ENCODE peak calls at places on chromosomes 11 and 22, in five cellular contexts. W, Z, O, X and J are unnamed samples.
A peak's percentile ranks its signal among the peaks of the same experiment; 100 is the strongest.

GRCh38 chr11:36746886-36747710 is 149.1 kb upstream of the RAG2 start:
- DNase-seq in X (peak; percentile 86), O (peak; percentile 87), Z (peak; percentile 92), W (peak; percentile 67), J (peak; percentile 88)

GRCh38 chr22:36377022-36377631 is 10.6 kb downstream of the MYH9 start:
- DNase-seq in X (no peak), Z (no peak), O (no peak), W (no peak), J (peak; percentile 65)

GRCh38 chr22:19823191-19823590 is 31.5 kb downstream of the GNB1L start:
- DNase-seq in X (peak; percentile 48), W (no peak), Z (no peak), O (no peak), J (no peak)

GRCh38 chr22:47446331-47446730 is 683.9 kb downstream of the TBC1D22A start:
- DNase-seq in X (no peak), W (no peak), Z (no peak), O (no peak), J (no peak)

GRCh38 chr11:17722000-17722643 is 2.8 kb downstream of the MYOD1 start:
- DNase-seq in W (no peak), X (no peak), O (peak; percentile 35), Z (peak; percentile 56), J (no peak)

GRCh38 chr22:24542641-24543040 is 12.3 kb downstream of the GUCD1 start:
- DNase-seq in Z (no peak), O (no peak), X (no peak), W (no peak), J (no peak)

GRCh38 chr22:36136475-36136874 is 24.1 kb downstream of the APOL3 start:
- DNase-seq in W (no peak), Z (no peak), O (no peak), X (peak; percentile 80), J (no peak)

GRCh38 chr11:102426570-102426969 is 26.0 kb downstream of the TMEM123 start:
- DNase-seq in W (no peak), X (no peak), O (no peak), Z (no peak), J (no peak)

GRCh38 chr22:43293259-43293658 is 49.9 kb downstream of the SCUBE1 start:
- DNase-seq in Z (no peak), X (peak; percentile 90), O (peak; percentile 59), W (no peak), J (no peak)

GRCh38 chr22:43295660-43296059 is 47.5 kb downstream of the SCUBE1 start:
- DNase-seq in O (no peak), X (no peak), Z (no peak), W (no peak), J (no peak)

GRCh38 chr22:43295173-43295572 is 48.0 kb downstream of the SCUBE1 start:
- DNase-seq in Z (no peak), W (no peak), X (no peak), O (no peak), J (no peak)

GRCh38 chr22:43292633-43293025 is 50.5 kb downstream of the SCUBE1 start:
- DNase-seq in Z (no peak), O (no peak), X (no peak), W (no peak), J (no peak)

DNA sequence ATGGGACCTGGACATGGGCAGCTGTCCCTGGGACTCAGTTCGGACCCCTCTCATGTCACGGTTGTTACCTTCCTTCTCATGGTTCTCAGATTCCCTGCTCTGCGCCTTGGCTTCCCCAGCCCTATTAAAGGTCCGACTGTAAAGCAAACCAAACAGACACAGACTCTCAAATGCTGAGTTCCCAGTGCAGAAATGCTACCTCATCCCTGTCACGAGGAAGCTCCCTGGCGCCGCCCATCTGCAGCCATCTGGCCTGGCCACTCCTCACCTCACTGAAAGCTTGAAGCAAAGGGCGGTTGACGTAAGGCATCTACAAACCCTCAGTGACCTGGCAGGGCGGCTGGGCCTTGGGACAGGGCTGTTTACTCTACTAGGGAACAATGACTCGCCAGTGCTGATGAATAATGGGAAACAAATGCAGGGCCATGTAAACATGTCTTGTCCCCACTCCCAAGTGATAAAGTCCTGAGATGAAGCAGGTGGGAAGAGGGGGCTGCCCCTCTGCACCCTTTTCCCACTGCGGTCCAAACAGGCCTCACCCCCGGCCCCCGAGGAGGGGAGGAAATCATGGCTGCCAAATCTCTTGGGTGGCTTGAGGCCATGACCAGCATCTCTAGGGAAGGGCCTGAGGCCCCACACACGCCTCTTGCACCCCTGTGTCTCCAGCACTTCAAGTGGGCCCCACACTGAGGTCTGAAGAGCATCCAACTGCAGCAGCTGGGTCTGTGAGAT is 49.3 kb downstream of the SCUBE1 start:
- DNase-seq in O (peak; percentile 77), W (peak; percentile 79), X (peak; percentile 97), Z (peak; percentile 73), J (peak; percentile 61)
- TF ChIP-seq POLR2A in O (no peak), W (no peak), X (no peak), Z (no peak), J (no peak)

GRCh38 chr11:66472054-66472453 is 5.3 kb downstream of the PELI3 start:
- DNase-seq in X (no peak), W (no peak), O (no peak), Z (no peak), J (no peak)

GRCh38 chr11:66469441-66469840 is 2.7 kb downstream of the PELI3 start:
- DNase-seq in Z (no peak), X (no peak), W (no peak), O (no peak), J (no peak)

GRCh38 chr11:66471142-66471541 is 4.4 kb downstream of the PELI3 start:
- DNase-seq in W (no peak), X (no peak), Z (no peak), O (no peak), J (no peak)

GRCh38 chr11:66468691-66469090 is 2.0 kb downstream of the PELI3 start:
- DNase-seq in Z (no peak), O (no peak), X (no peak), W (no peak), J (no peak)

DNA sequence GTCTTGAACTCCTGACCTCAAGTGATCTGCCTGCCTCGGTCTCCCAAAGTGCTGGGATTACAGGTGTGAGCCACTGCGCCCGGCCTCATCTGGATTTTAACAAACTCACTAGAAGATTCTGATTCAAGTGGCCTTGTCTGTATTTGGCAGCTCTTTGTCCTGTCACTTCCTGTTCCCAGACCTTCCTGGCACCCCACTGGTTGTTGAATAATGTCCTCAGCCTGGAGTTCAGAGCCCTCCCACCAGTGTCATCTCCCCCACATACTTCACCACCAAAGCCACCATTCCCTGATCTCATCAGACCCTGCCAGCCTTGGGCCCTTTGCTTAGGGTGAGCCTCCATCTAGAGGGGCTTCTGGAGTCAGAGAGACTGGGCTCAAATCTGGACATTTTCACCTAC is 3.3 kb downstream of the PELI3 start:
- DNase-seq in O (no peak), X (no peak), W (no peak), Z (no peak), J (no peak)
- TF ChIP-seq POLR2A in O (no peak), X (no peak), W (no peak), Z (no peak), J (no peak)

DNA sequence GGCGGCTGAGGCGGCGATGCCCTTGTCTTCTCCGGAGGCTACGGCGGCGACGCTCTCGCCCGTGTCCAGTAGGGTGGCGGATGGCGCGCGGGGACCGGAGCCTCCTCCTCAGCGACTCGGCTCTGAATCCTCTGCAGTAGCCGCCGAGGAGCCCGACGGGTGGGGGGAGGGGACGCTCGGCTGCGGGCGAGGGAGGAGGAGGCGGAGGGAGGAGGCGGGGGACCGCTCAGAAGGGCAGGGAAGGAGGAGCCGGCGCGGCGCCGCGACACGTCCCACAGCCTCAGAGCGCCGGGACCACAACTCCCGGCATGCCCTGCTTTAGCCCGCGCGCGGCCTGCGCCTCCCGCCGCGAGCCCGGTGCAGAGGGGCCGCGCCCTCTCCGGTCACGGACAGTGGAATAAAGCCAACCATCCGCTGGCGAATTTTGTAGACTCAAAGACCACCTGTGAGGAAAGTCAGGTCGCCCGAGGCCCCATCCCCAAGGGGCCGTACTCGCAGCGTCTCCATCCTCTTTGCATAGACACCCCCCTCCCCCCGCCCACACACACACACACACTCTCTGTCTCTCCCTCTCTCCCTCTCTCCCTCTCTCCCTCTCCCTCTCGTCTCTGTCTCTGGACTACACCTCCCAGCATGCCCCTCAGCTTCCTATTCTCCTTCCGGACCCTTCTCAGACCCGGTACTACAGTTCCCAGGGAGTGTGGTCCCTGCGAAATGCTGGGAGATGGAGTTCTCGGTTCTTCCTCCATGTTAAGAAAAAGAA is at the start of gene FAM168A:
- DNase-seq in X (peak; percentile 97), Z (peak; percentile 98), O (peak; percentile 94), W (peak; percentile 87), J (peak; percentile 96)
- TF ChIP-seq POLR2A in X (peak; percentile 55), Z (peak; percentile 84), O (peak; percentile 81), W (no peak), J (peak; percentile 71)

GRCh38 chr11:8870461-8871282 is 40.3 kb upstream of the AKIP1 start:
- DNase-seq in Z (peak; percentile 86), O (peak; percentile 10), W (peak; percentile 23), X (peak; percentile 79), J (peak; percentile 12)
- TF ChIP-seq POLR2A in Z (peak; percentile 38), O (no peak), W (no peak), X (no peak), J (no peak)

GRCh38 chr22:50482107-50483074 is 1.0 kb downstream of the ADM2 start:
- DNase-seq in O (no peak), X (no peak), Z (no peak), W (no peak), J (no peak)

GRCh38 chr22:50479686-50480085 is 1.7 kb upstream of the ADM2 start:
- DNase-seq in O (no peak), X (no peak), Z (no peak), W (no peak), J (no peak)

GRCh38 chr22:50483106-50483505 is 1.8 kb downstream of the ADM2 start:
- DNase-seq in O (no peak), W (no peak), X (no peak), Z (no peak), J (no peak)

GRCh38 chr22:50481045-50481439 is 301 bp upstream of the ADM2 start:
- DNase-seq in W (no peak), X (no peak), O (no peak), Z (no peak), J (no peak)

DNA sequence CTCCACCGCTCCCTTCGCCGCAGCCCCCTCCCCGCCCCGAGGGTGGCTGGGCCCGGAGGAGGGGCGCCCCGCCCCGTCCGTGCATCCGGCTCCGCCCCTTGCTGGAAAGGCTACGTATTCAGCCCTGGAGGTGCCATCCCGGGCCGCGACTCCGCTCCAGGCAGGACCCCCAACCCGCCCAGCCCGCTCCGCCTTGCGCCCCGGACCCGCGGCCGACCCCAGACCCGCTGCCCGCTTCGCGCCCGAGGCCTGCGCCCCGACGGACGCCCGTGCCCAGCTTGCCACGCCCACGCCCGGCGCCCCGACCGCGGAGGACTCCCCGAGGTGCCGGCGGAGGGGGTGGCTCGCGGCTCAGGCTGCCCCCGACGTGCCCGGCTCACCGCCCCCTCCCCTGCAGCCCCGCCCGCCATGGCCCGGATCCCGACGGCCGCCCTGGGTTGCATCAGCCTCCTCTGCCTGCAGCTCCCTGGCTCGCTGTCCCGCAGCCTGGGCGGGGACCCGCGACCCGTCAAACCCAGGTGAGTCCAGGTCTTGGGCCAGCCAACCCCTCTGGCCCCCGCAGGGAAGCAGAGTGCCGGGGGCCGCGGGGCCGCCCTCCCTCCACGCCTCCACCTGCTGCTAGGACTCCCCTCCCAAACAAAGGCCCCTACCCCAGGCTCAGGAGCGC is at the start of gene ADM2:
- DNase-seq in Z (no peak), X (no peak), O (peak; percentile 75), W (no peak), J (peak; percentile 70)
- TF ChIP-seq POLR2A in Z (no peak), X (no peak), O (no peak), W (no peak), J (no peak)